ENCODE peak calls at places on chromosomes 11 and 22, in ten cellular contexts. S, Z, L, G, V, O, F, H, M and U are unnamed samples.
A peak's percentile ranks its signal among the peaks of the same experiment; 100 is the strongest.

GRCh38 chr11:44409558-44410236 is 99.8 kb upstream of the ALX4 start:
- DNase-seq in F (no peak), S (no peak), V (no peak), Z (no peak), G (no peak), M (no peak), L (peak; percentile 51), H (no peak), O (no peak), U (no peak)

GRCh38 chr11:110565690-110566336 is 136.1 kb downstream of the FDX1 start:
- DNase-seq in Z (peak; percentile 76), H (no peak), L (peak; percentile 53), V (no peak), G (no peak), O (no peak), M (no peak), F (no peak), S (no peak), U (no peak)

GRCh38 chr11:65892661-65893317 is 2.3 kb downstream of the CCDC85B start:
- DNase-seq in L (peak; percentile 38), F (no peak), M (no peak), V (no peak), H (no peak), G (no peak), O (no peak), S (no peak), Z (no peak), U (no peak)

GRCh38 chr22:30201970-30202369 is 44.6 kb downstream of the LIF start:
- DNase-seq in V (no peak), S (no peak), G (no peak), F (no peak), O (no peak), L (no peak), H (no peak), Z (peak; percentile 66), M (no peak), U (no peak)

GRCh38 chr22:24950272-24950902 is 2.1 kb upstream of the KIAA1671 start:
- DNase-seq in H (no peak), O (no peak), V (no peak), G (no peak), S (no peak), F (no peak), L (no peak), M (no peak), Z (peak; percentile 53), U (no peak)

GRCh38 chr22:20783844-20784723 is 10.2 kb downstream of the SERPIND1 start:
- DNase-seq in F (no peak), V (peak; percentile 28), S (peak; percentile 55), O (no peak), H (peak; percentile 54), Z (peak; percentile 75), L (no peak), M (peak; percentile 25), G (no peak), U (no peak)

GRCh38 chr22:17398159-17398558 is 28.9 kb downstream of the CECR2 start:
- DNase-seq in G (no peak), L (no peak), V (no peak), M (no peak), H (no peak), S (no peak), F (no peak), O (no peak), Z (no peak), U (no peak)

GRCh38 chr11:10294289-10294953 is 402 bp upstream of the SBF2 start:
- DNase-seq in H (peak; percentile 57), O (peak; percentile 51), L (peak; percentile 55), F (peak; percentile 42), S (no peak), Z (peak; percentile 59), V (no peak), M (peak; percentile 79), G (no peak), U (no peak)

GRCh38 chr11:67278939-67279588 is 10.0 kb upstream of the ANKRD13D start:
- DNase-seq in O (no peak), H (no peak), V (no peak), S (no peak), L (peak; percentile 40), Z (no peak), M (no peak), F (no peak), G (no peak), U (no peak)

GRCh38 chr11:114440971-114441810 is 1.9 kb downstream of the REXO2 start:
- DNase-seq in O (no peak), Z (no peak), V (no peak), M (no peak), F (no peak), H (no peak), L (no peak), S (no peak), G (no peak), U (no peak)

GRCh38 chr11:117796456-117797428 is at the start of gene DSCAML1:
- DNase-seq in F (no peak), Z (peak; percentile 18), G (no peak), S (peak; percentile 56), V (no peak), O (no peak), M (no peak), L (no peak), H (peak; percentile 82), U (peak; percentile 47)

GRCh38 chr11:134411887-134412507 is at the start of gene B3GAT1:
- DNase-seq in S (no peak), G (no peak), H (peak; percentile 85), F (no peak), L (no peak), V (no peak), O (no peak), Z (no peak), M (no peak), U (no peak)

GRCh38 chr22:30857791-30858190 is 110.8 kb downstream of the MORC2 start:
- DNase-seq in F (no peak), V (no peak), S (no peak), O (no peak), M (no peak), L (no peak), G (no peak), H (no peak), Z (no peak), U (no peak)

GRCh38 chr11:123601136-123601535 is 53.3 kb downstream of the SCN3B start:
- DNase-seq in G (no peak), F (no peak), O (peak; percentile 58), L (no peak), V (no peak), M (no peak), H (no peak), Z (peak; percentile 35), S (no peak), U (no peak)

GRCh38 chr11:17574799-17575144 is 27.7 kb downstream of the OTOG start:
- DNase-seq in L (no peak), Z (no peak), S (no peak), G (no peak), V (no peak), M (no peak), H (no peak), O (no peak), F (no peak), U (no peak)

GRCh38 chr22:43289976-43290663 is 53.1 kb downstream of the SCUBE1 start:
- DNase-seq in L (peak; percentile 70), M (no peak), G (no peak), O (no peak), V (no peak), Z (peak; percentile 27), F (no peak), S (no peak), H (no peak), U (no peak)

GRCh38 chr11:71310184-71310583 is 57.8 kb upstream of the SHANK2 start:
- DNase-seq in V (no peak), F (no peak), S (no peak), Z (no peak), G (no peak), L (no peak), M (no peak), O (no peak), H (no peak), U (no peak)